ENCODE peak calls at places on chromosomes 1 and 21, in nine cellular contexts. M is tibial artery, Z is neural progenitor cell, Y is mammary epithelial cell, A is tibial nerve, R is right cardiac atrium, N is lower lobe of right lung, I is uterus, Q is body of pancreas. C is an unnamed sample. For H3K27me3 and H3K4me1, the result is how much of the 10 kb centered on the place peaks cover.

GRCh38 chr1:209199822-209200221 is 383.7 kb upstream of the CAMK1G start:
- DNase-seq in M (no peak), Z (peak), Y (no peak), A (no peak), R (no peak), N (no peak), I (no peak), Q (no peak), C (no peak)

GRCh38 chr1:43205671-43206070 is 33.5 kb downstream of the CFAP57 start:
- DNase-seq in M (no peak), Z (no peak), Y (peak), A (no peak), R (no peak), N (no peak), I (no peak), Q (no peak), C (no peak)

GRCh38 chr1:162944974-162945639 is 84.1 kb upstream of the CCDC190 start:
- DNase-seq in M (no peak), Z (no peak), Y (no peak), A (no peak), R (no peak), N (no peak), I (no peak), Q (no peak), C (no peak)

GRCh38 chr1:191022856-191023255 is 545.2 kb upstream of the BRINP3 start:
- DNase-seq in M (no peak), Z (no peak), Y (no peak), A (no peak), R (no peak), N (no peak), I (no peak), Q (no peak), C (no peak)

GRCh38 chr1:171296897-171297296 is 17.1 kb upstream of the FMO4 start:
- DNase-seq in M (no peak), Z (no peak), Y (no peak), A (no peak), R (no peak), N (no peak), I (no peak), Q (no peak), C (no peak)

GRCh38 chr1:150974580-150975478 is at the start of gene CERS2:
- DNase-seq in M (peak), Z (peak), Y (peak), A (peak), R (peak), N (peak), I (peak), Q (peak), C (peak)

GRCh38 chr1:34980715-34981114 is 4.4 kb downstream of the TMEM35B start:
- DNase-seq in M (no peak), Z (no peak), Y (no peak), A (no peak), R (no peak), N (no peak), I (no peak), Q (no peak), C (no peak)

GRCh38 chr1:179708434-179709195 is 34.5 kb upstream of the FAM163A start:
- DNase-seq in M (no peak), Z (peak), Y (no peak), A (no peak), R (no peak), N (no peak), I (no peak), Q (no peak), C (no peak)

GRCh38 chr1:176241385-176242015 is 34.4 kb upstream of the COP1 start:
- DNase-seq in M (no peak), Z (no peak), Y (peak), A (no peak), R (no peak), N (no peak), I (no peak), Q (no peak), C (no peak)

GRCh38 chr1:154970631-154971340 is at the start of gene SHC1:
- DNase-seq in M (peak), Z (peak), Y (peak), A (peak), R (peak), N (peak), I (peak), Q (peak), C (no peak)

GRCh38 chr1:147316968-147317367 is 74.5 kb downstream of the CHD1L start:
- DNase-seq in M (no peak), Z (no peak), Y (no peak), A (no peak), R (no peak), N (no peak), I (no peak), Q (no peak), C (no peak)

GRCh38 chr1:20083178-20083944 is 13.4 kb downstream of the PLA2G5 start:
- DNase-seq in M (no peak), Z (no peak), Y (no peak), A (no peak), R (no peak), N (no peak), I (no peak), Q (no peak), C (no peak)

GRCh38 chr1:192810253-192810880 is 1.5 kb downstream of the RGS2 start:
- DNase-seq in M (peak), Z (peak), Y (no peak), A (no peak), R (no peak), N (no peak), I (no peak), Q (no peak), C (no peak)

GRCh38 chr1:160826546-160826945 is 30.6 kb downstream of the LY9 start:
- DNase-seq in M (no peak), Z (no peak), Y (peak), A (no peak), R (no peak), N (no peak), I (no peak), Q (no peak), C (no peak)

GRCh38 chr21:42694751-42695150 is 41.3 kb downstream of the PDE9A start:
- DNase-seq in M (no peak), Z (no peak), Y (no peak), A (no peak), R (no peak), N (no peak), I (no peak), Q (no peak), C (no peak)

GRCh38 chr1:190579517-190580193 is 102.0 kb upstream of the BRINP3 start:
- DNase-seq in M (no peak), Z (no peak), Y (no peak), A (no peak), R (no peak), N (no peak), I (no peak), Q (no peak), C (no peak)

GRCh38 chr1:166383635-166384346 is 217.0 kb upstream of the FAM78B start:
- DNase-seq in M (no peak), Z (no peak), Y (no peak), A (no peak), R (no peak), N (no peak), I (no peak), Q (no peak), C (no peak)

GRCh38 chr1:114353233-114353632 is 157.8 kb downstream of the TRIM33 start:
- DNase-seq in M (peak), Z (no peak), Y (peak), A (no peak), R (peak), N (peak), I (peak), Q (peak), C (no peak)

GRCh38 chr1:167121375-167122120 is 27.7 kb downstream of the STYXL2 start:
- DNase-seq in M (no peak), Z (peak), Y (peak), A (no peak), R (peak), N (peak), I (peak), Q (peak), C (no peak)

GRCh38 chr1:56550132-56550531 is 29.2 kb downstream of the PLPP3 start:
- DNase-seq in M (no peak), Z (peak), Y (no peak), A (no peak), R (no peak), N (no peak), I (no peak), Q (no peak), C (no peak)

GRCh38 chr21:17250651-17251294 is 262.1 kb upstream of the CXADR start:
- DNase-seq in M (no peak), Z (no peak), Y (no peak), A (no peak), R (no peak), N (no peak), I (no peak), Q (no peak), C (no peak)

GRCh38 chr21:43034098-43034497 is 41.5 kb downstream of the CBS start:
- DNase-seq in M (no peak), Z (no peak), Y (no peak), A (no peak), R (no peak), N (no peak), I (no peak), Q (no peak), C (no peak)

GRCh38 chr1:215606564-215607168 is 39.6 kb downstream of the KCTD3 start:
- DNase-seq in M (no peak), Z (no peak), Y (no peak), A (no peak), R (no peak), N (no peak), I (no peak), Q (no peak), C (no peak)

GRCh38 chr1:103108525-103109150 is 316 bp upstream of the COL11A1 start:
- DNase-seq in M (no peak), Z (peak), Y (no peak), A (no peak), R (peak), N (no peak), I (peak), Q (peak), C (no peak)

GRCh38 chr21:44466996-44467858 is 11.9 kb downstream of the LRRC3 start:
- DNase-seq in M (no peak), Z (no peak), Y (no peak), A (no peak), R (no peak), N (no peak), I (no peak), Q (no peak), C (no peak)

GRCh38 chr1:110390692-110391232 is at the start of gene SLC16A4:
- DNase-seq in M (peak), Z (peak), Y (peak), A (no peak), R (no peak), N (no peak), I (no peak), Q (no peak), C (no peak)

DNA sequence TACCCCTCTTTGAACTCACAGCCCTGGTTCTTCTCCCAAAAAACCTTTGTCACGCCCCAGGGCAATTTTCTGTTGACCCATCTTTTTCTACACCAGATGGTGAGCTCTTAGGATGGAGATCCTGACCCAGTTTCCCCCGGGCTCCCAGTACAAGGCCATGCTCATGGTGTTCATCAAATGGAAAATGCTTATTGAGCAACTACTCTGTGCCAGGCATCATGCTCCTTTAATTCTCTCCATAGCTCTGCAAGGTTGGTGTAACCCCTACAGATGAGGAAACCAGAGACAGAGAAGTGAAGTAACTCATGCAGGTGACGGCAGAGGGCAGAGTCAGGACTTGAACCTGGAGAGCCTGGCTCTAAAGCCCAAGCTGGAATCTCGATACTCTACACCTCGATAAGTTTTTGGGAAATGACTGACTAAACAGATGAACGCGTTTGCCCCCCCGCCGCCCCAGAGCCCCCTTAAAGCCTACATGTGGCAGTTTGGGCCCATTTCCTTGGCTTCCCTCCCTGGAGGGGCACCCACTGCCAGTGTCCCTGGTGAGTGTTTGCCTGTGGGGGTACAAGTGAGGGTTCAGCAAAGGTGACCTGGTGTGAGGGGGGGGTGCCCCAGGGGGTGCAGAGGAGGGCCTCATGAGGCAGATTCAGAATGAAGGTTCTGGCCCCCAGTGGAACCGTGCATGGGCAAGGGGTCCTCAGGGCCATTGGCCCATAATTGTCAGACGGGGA is 30.2 kb upstream of the RUNX3 start:
- DNase-seq in M (no peak), Z (no peak), Y (no peak), A (no peak), R (no peak), N (no peak), I (no peak), Q (no peak), C (no peak)
- H3K27me3 ChIP-seq in M (under half), Z (under half), Y (under half), A (under half), R (under half), N (under half), I (under half), Q (under half), C (under half)

GRCh38 chr1:15217654-15218053 is 29.4 kb upstream of the FHAD1 start:
- DNase-seq in M (no peak), Z (no peak), Y (no peak), A (no peak), R (no peak), N (no peak), I (no peak), Q (no peak), C (no peak)
- H3K4me1 ChIP-seq in M (under half), Z (under half), Y (under half), A (under half), R (under half), N (under half), I (under half), Q (under half), C (under half)

DNA sequence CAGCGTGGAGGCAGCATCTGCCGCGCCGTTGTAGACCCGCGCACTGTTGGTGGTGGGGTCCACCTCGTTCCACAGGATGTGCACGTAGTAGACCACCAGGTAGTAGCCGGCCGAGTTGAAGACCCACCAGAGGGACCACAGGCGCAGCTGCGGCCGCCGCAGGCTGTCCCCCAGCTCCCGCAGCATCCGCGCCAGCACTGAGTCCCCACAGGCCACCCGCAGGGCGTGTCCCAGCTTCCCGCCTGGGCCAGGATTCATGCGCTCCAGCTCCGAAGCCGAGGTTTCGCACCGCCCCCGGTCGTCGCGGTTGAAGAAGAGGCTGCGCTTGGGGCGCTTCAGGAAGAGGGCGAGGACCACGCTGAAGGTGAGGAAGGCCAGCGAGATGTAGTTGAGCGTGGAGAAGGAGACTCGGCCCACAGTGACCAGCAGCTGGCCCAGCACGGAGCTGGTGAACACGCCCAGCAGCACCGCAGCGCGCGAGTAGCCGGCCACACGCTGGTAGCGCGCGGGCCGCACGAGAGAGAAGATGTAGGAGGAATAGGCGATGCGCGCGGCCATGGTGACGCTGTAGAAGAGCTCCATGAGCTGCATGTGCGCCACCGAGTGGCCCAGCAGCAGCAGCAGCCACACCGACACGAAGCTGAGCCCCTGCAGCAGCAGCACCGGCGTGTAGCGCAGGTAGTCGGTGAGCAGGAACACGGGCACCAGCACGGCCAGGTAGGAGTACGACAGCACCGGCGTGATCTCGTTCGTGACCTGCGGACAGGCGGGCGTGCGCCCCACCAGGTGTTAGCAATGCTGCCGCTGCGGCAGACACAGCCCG is 10.6 kb downstream of the SLC19A1 start:
- DNase-seq in M (no peak), Z (no peak), Y (no peak), A (no peak), R (peak), N (peak), I (no peak), Q (no peak), C (no peak)
- H3K4me3 ChIP-seq in M (no peak), Z (no peak), Y (no peak), A (no peak), R (no peak), N (no peak), I (no peak), Q (no peak), C (no peak)

GRCh38 chr21:34880401-34880800 is 168.7 kb downstream of the RUNX1 start:
- DNase-seq in M (no peak), Z (no peak), Y (no peak), A (no peak), R (no peak), N (no peak), I (no peak), Q (no peak), C (no peak)

GRCh38 chr21:34881421-34881820 is 167.7 kb downstream of the RUNX1 start:
- DNase-seq in M (no peak), Z (no peak), Y (no peak), A (no peak), R (no peak), N (no peak), I (no peak), Q (no peak), C (no peak)

GRCh38 chr21:34883501-34884271 is 165.4 kb downstream of the RUNX1 start:
- DNase-seq in M (no peak), Z (no peak), Y (no peak), A (no peak), R (no peak), N (no peak), I (no peak), Q (no peak), C (no peak)

GRCh38 chr21:34882719-34883131 is 166.4 kb downstream of the RUNX1 start:
- DNase-seq in M (no peak), Z (no peak), Y (no peak), A (no peak), R (no peak), N (no peak), I (no peak), Q (no peak), C (no peak)

DNA sequence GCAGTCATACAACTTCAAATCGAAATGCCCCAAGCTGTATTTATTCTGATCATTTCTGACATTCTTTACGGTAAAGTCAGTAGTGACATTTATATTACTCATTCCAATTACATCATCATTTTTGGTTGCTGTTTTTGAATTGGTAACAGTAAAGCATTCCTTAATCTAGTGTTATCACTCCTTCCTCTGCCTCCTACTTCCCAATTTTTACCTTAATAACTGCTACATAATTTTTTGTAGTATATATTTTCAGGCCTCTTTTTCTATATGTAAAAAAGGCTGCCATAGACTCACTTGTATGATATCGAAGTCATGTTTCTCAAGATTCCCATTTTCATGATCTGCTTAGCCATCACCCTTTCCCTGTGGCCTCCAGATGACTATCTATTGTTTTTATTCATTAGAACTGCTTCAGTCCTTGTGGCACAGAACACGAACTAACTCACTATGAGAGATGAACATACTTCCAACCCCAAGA is 167.2 kb downstream of the RUNX1 start:
- DNase-seq in M (no peak), Z (no peak), Y (peak), A (no peak), R (no peak), N (no peak), I (no peak), Q (no peak), C (no peak)
- H3K27me3 ChIP-seq in M (under half), Z (half or more), Y (under half), A (under half), R (under half), N (under half), I (under half), Q (under half), C (under half)

GRCh38 chr1:51635611-51636010 is 18.7 kb downstream of the OSBPL9 start:
- DNase-seq in M (no peak), Z (no peak), Y (no peak), A (no peak), R (no peak), N (no peak), I (no peak), Q (no peak), C (no peak)

GRCh38 chr1:51638350-51638749 is 21.5 kb downstream of the OSBPL9 start:
- DNase-seq in M (no peak), Z (no peak), Y (no peak), A (no peak), R (no peak), N (no peak), I (no peak), Q (no peak), C (no peak)

GRCh38 chr1:51636191-51636590 is 19.3 kb downstream of the OSBPL9 start:
- DNase-seq in M (no peak), Z (no peak), Y (no peak), A (no peak), R (no peak), N (no peak), I (no peak), Q (no peak), C (no peak)

GRCh38 chr1:51634618-51635017 is 17.7 kb downstream of the OSBPL9 start:
- DNase-seq in M (no peak), Z (no peak), Y (no peak), A (no peak), R (no peak), N (no peak), I (no peak), Q (no peak), C (no peak)

DNA sequence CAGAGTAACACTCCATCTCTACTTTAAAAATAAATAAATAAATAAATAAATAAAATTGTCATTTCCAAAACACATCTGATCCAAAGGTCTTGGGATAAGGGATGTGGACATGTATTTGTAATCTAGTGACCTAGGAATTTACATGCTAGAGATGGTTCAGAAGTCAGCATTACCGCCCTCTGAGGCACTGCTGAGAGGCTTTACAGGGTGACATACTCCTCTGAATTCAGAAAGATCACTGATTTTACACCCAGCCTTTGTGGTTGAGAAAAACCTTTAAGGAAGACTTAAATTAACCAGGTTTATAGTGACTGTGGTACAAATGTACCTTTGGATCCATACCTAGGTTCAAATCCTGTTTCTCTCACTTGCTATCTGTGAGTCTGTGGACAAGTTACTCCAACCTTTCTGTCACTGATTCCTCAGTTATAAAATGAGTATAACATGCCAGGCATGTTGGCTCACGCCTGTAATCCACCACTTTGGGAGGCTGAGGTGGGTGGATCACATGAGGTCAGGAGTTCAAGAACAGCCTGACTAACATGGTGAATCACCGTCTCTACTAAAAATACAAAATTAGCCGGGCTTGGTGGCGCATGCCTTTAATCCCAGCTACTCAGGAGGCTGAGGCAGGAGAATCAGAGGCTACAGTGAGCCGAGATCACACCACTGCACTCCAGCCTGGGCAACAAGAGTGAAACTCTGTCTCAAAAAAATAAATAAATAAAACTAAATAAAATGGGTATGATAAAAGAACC is 20.1 kb downstream of the OSBPL9 start:
- DNase-seq in M (peak), Z (no peak), Y (peak), A (no peak), R (peak), N (no peak), I (peak), Q (no peak), C (no peak)
- H3K4me1 ChIP-seq in M (under half), Z (under half), Y (under half), A (under half), R (under half), N (under half), I (under half), Q (under half), C (under half)

GRCh38 chr1:24963943-24964677 is 34.0 kb upstream of the RUNX3 start:
- DNase-seq in M (no peak), Z (no peak), Y (no peak), A (no peak), R (no peak), N (no peak), I (no peak), Q (no peak), C (no peak)
- H3K4me3 ChIP-seq in M (no peak), Z (no peak), Y (no peak), A (peak), R (no peak), N (peak), I (no peak), Q (no peak), C (peak)

GRCh38 chr1:90386899-90387334 is 330.2 kb downstream of the BARHL2 start:
- DNase-seq in M (no peak), Z (no peak), Y (peak), A (no peak), R (no peak), N (no peak), I (no peak), Q (no peak), C (no peak)
- H3K27me3 ChIP-seq in M (under half), Z (under half), Y (under half), A (under half), R (under half), N (under half), I (under half), Q (under half), C (under half)

C was measured in CD8-positive, alpha-beta memory T cell.